ENCODE peak calls at places on chromosomes 4 and X, in nine cellular contexts. Q, N, Z, R, S, P, M, I and X are unnamed samples. For H3K4me1, the result is how much of the 10 kb centered on the place peaks cover.

GRCh38 chrX:56803849-56804681 is 75.0 kb downstream of the NBDY start:
- DNase-seq in Q (no peak), N (no peak), Z (no peak), R (peak), S (no peak), P (no peak), M (no peak), I (no peak), X (no peak)

GRCh38 chr4:118225521-118225920 is 127.3 kb downstream of the PRSS12 start:
- DNase-seq in Q (no peak), N (no peak), Z (no peak), R (no peak), S (no peak), P (no peak), M (no peak), I (no peak), X (no peak)

GRCh38 chr4:107757860-107758476 is 37.9 kb upstream of the PAPSS1 start:
- DNase-seq in Q (peak), N (peak), Z (no peak), R (peak), S (peak), P (no peak), M (no peak), I (peak), X (no peak)

GRCh38 chr4:57040510-57040909 is 61.8 kb downstream of the POLR2B start:
- DNase-seq in Q (no peak), N (no peak), Z (no peak), R (no peak), S (no peak), P (no peak), M (no peak), I (no peak), X (no peak)

GRCh38 chr4:11632488-11632887 is 203.8 kb upstream of the HS3ST1 start:
- DNase-seq in Q (no peak), N (no peak), Z (no peak), R (no peak), S (peak), P (peak), M (peak), I (no peak), X (no peak)

GRCh38 chr4:170083546-170083945 is 6.2 kb downstream of the AADAT start:
- DNase-seq in Q (no peak), N (no peak), Z (no peak), R (no peak), S (no peak), P (no peak), M (no peak), I (no peak), X (no peak)

GRCh38 chr4:14262221-14262620 is 634.7 kb upstream of the BOD1L1 start:
- DNase-seq in Q (no peak), N (no peak), Z (no peak), R (no peak), S (no peak), P (no peak), M (no peak), I (no peak), X (no peak)

GRCh38 chr4:28686618-28687017 is 1826.0 kb downstream of the STIM2 start:
- DNase-seq in Q (peak), N (peak), Z (peak), R (peak), S (peak), P (no peak), M (peak), I (peak), X (peak)

GRCh38 chr4:791201-791865 is 34.6 kb downstream of the CPLX1 start:
- DNase-seq in Q (no peak), N (no peak), Z (no peak), R (no peak), S (no peak), P (no peak), M (no peak), I (no peak), X (no peak)

GRCh38 chr4:112979881-112980421 is 69.5 kb upstream of the ANK2 start:
- DNase-seq in Q (no peak), N (no peak), Z (no peak), R (no peak), S (no peak), P (no peak), M (no peak), I (no peak), X (no peak)

GRCh38 chr4:69156913-69157312 is 57.6 kb downstream of the UGT2B11 start:
- DNase-seq in Q (no peak), N (no peak), Z (peak), R (peak), S (peak), P (no peak), M (peak), I (no peak), X (peak)

GRCh38 chr4:106266201-106266600 is 49.8 kb downstream of the TBCK start:
- DNase-seq in Q (peak), N (peak), Z (no peak), R (peak), S (peak), P (no peak), M (peak), I (peak), X (no peak)

GRCh38 chrX:153381684-153382532 is 19.2 kb downstream of the PNMA6E start:
- DNase-seq in Q (peak), N (peak), Z (no peak), R (peak), S (no peak), P (no peak), M (peak), I (peak), X (peak)

GRCh38 chr4:141630854-141631253 is 5.5 kb upstream of the IL15 start:
- DNase-seq in Q (no peak), N (no peak), Z (no peak), R (no peak), S (no peak), P (no peak), M (no peak), I (no peak), X (no peak)

GRCh38 chrX:132837971-132838370 is 120.5 kb downstream of the HS6ST2 start:
- DNase-seq in Q (no peak), N (no peak), Z (no peak), R (no peak), S (no peak), P (no peak), M (no peak), I (no peak), X (no peak)

GRCh38 chrX:22399793-22400192 is 127.1 kb downstream of the CBLL2 start:
- DNase-seq in Q (no peak), N (no peak), Z (no peak), R (peak), S (peak), P (peak), M (peak), I (no peak), X (no peak)

GRCh38 chr4:182555997-182556418 is 312.8 kb downstream of the TENM3 start:
- DNase-seq in Q (no peak), N (no peak), Z (peak), R (peak), S (no peak), P (peak), M (peak), I (no peak), X (peak)

GRCh38 chr4:29423836-29424721 is 1296.1 kb upstream of the PCDH7 start:
- DNase-seq in Q (no peak), N (no peak), Z (no peak), R (peak), S (peak), P (no peak), M (peak), I (peak), X (no peak)

GRCh38 chr4:174604198-174604597 is 81.9 kb upstream of the HPGD start:
- DNase-seq in Q (no peak), N (no peak), Z (no peak), R (peak), S (peak), P (peak), M (peak), I (no peak), X (no peak)

GRCh38 chr4:156992943-156993342 is 21.3 kb upstream of the PDGFC start:
- DNase-seq in Q (no peak), N (no peak), Z (no peak), R (peak), S (no peak), P (no peak), M (peak), I (no peak), X (no peak)

GRCh38 chrX:153970398-153971123 is 1.1 kb downstream of the HCFC1 start:
- DNase-seq in Q (peak), N (peak), Z (no peak), R (peak), S (peak), P (no peak), M (peak), I (peak), X (peak)

GRCh38 chr4:88630756-88631155 is 38.5 kb downstream of the HERC3 start:
- DNase-seq in Q (no peak), N (no peak), Z (no peak), R (peak), S (peak), P (no peak), M (peak), I (no peak), X (no peak)

GRCh38 chrX:44343412-44343942 is at the start of gene EFHC2:
- DNase-seq in Q (peak), N (no peak), Z (no peak), R (peak), S (peak), P (no peak), M (no peak), I (peak), X (no peak)

GRCh38 chr4:128519163-128519810 is 231.7 kb upstream of the PGRMC2 start:
- DNase-seq in Q (no peak), N (no peak), Z (no peak), R (peak), S (no peak), P (no peak), M (no peak), I (no peak), X (peak)

GRCh38 chr4:37635155-37635554 is 51.0 kb downstream of the RELL1 start:
- DNase-seq in Q (no peak), N (no peak), Z (no peak), R (no peak), S (no peak), P (no peak), M (no peak), I (no peak), X (no peak)

GRCh38 chrX:39821011-39821708 is 276.6 kb downstream of the BCOR start:
- DNase-seq in Q (peak), N (no peak), Z (no peak), R (peak), S (no peak), P (no peak), M (no peak), I (peak), X (no peak)

GRCh38 chrX:31449975-31450374 is 378.1 kb upstream of the FTHL17 start:
- DNase-seq in Q (no peak), N (no peak), Z (no peak), R (peak), S (no peak), P (no peak), M (no peak), I (no peak), X (no peak)

GRCh38 chrX:123172874-123173273 is 11.2 kb upstream of the GRIA3 start:
- DNase-seq in Q (no peak), N (no peak), Z (no peak), R (no peak), S (no peak), P (no peak), M (no peak), I (no peak), X (no peak)

GRCh38 chr4:2370597-2371320 is 47.7 kb downstream of the ZFYVE28 start:
- DNase-seq in Q (no peak), N (no peak), Z (no peak), R (no peak), S (no peak), P (no peak), M (no peak), I (no peak), X (no peak)

GRCh38 chr4:140102406-140102805 is 51.6 kb downstream of the MAML3 start:
- DNase-seq in Q (no peak), N (no peak), Z (no peak), R (peak), S (peak), P (peak), M (peak), I (no peak), X (no peak)
- H3K4me1 ChIP-seq in Q (under half), N (under half), Z (under half), R (under half), S (half or more), P (under half), M (under half), I (under half), X (under half)

GRCh38 chr4:121583396-121583795 is 113.4 kb downstream of the ANXA5 start:
- DNase-seq in Q (no peak), N (no peak), Z (no peak), R (no peak), S (no peak), P (no peak), M (no peak), I (no peak), X (no peak)

DNA sequence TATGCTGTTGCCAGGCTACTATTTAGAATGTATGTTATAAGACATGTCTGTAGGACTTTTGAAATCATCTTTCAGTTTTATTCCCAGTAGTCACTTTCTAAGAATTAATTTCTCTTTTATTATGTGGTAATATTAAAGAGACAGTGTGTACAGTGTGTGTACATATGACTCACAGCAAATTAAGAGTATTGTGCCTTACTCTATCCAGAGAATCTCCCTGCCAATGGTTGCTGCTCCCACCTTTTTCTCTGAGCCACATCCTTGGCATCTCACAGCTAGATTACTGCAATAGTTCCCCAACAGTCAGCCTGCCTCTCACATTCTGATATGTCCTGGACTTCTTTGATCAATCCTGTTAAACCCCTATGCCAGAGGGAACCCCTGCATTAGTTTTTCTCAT is 114.5 kb downstream of the ANXA5 start:
- DNase-seq in Q (no peak), N (no peak), Z (no peak), R (peak), S (no peak), P (no peak), M (peak), I (no peak), X (no peak)
- H3K4me1 ChIP-seq in Q (under half), N (under half), Z (under half), R (under half), S (under half), P (under half), M (under half), I (under half), X (under half)

GRCh38 chr4:184766421-184766820 is 32.5 kb upstream of the CENPU start:
- DNase-seq in Q (no peak), N (no peak), Z (no peak), R (no peak), S (no peak), P (no peak), M (no peak), I (no peak), X (no peak)

GRCh38 chr4:184765473-184766346 is 31.8 kb upstream of the CENPU start:
- DNase-seq in Q (peak), N (no peak), Z (no peak), R (no peak), S (no peak), P (no peak), M (no peak), I (no peak), X (no peak)

GRCh38 chr4:184764601-184765000 is 30.7 kb upstream of the CENPU start:
- DNase-seq in Q (no peak), N (no peak), Z (no peak), R (no peak), S (no peak), P (no peak), M (no peak), I (no peak), X (no peak)

GRCh38 chr4:184769285-184769825 is 35.5 kb upstream of the CENPU start:
- DNase-seq in Q (no peak), N (no peak), Z (no peak), R (no peak), S (no peak), P (no peak), M (no peak), I (no peak), X (no peak)

DNA sequence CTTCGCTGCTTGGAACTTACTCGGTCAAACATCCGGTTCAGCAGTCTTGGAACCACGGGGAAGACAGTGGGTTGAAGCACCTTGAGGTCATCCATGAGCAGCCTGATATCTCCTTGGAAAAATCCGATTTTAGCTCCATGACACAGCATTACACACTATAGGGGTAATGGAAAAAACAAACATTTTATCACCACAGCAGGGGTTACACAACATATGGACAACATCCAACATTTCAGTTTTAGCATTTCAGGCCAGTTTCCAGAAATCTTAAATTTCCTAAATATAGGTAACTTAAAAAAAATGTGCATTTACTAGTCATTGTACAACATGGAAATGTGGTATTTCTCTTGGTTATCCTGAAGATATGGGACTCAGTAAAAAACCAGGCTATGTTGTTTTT is 34.4 kb upstream of the CENPU start:
- DNase-seq in Q (no peak), N (no peak), Z (no peak), R (no peak), S (no peak), P (no peak), M (no peak), I (no peak), X (no peak)
- H3K4me1 ChIP-seq in Q (under half), N (under half), Z (under half), R (under half), S (under half), P (under half), M (under half), I (under half), X (under half)

DNA sequence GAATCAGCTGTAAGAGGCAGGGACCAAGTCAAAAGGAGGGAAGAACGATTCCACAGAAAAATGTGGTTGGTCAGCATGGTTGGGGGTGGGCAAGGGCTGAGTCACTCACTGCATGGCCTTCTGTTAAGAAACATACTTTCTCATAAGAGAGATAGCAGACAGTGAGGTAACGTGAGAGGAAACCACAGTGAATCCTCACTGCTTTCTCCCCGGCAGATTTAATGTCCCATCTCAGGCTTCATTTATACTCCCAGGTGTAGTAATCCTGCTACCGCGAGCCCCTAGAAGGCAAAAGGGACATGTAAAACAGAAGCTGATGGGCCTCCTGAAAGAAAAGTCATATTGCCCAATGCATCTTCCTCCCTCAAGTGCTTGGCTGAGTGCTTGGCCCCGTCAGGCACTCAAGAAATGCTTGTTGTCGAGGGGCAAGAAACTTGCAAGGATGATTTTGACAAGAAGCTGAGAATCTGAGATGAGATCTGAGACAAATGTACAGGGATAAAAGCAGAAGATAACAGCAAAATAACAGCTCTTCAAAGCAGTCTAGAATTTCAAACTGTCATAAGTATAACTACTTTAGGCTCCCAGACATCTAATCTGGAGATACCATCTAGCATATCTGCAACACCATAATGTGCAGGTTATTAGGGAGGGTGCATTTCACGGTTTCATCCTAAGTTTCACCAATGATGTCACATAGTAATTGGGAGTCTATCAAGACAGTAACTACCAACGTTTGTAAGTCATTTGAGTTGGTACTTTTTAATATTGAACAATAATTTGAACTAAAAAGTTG is 40.2 kb downstream of the SH3KBP1 start:
- DNase-seq in Q (no peak), N (no peak), Z (no peak), R (peak), S (peak), P (no peak), M (peak), I (no peak), X (peak)
- H3K4me1 ChIP-seq in Q (under half), N (half or more), Z (under half), R (under half), S (under half), P (under half), M (under half), I (under half), X (under half)

GRCh38 chr4:24574256-24574655 is 10.1 kb downstream of the DHX15 start:
- DNase-seq in Q (no peak), N (no peak), Z (no peak), R (no peak), S (no peak), P (no peak), M (no peak), I (no peak), X (no peak)
- H3K4me1 ChIP-seq in Q (under half), N (under half), Z (under half), R (under half), S (under half), P (under half), M (under half), I (under half), X (under half)

GRCh38 chr4:26936284-26937065 is 75.8 kb downstream of the STIM2 start:
- DNase-seq in Q (no peak), N (no peak), Z (no peak), R (no peak), S (no peak), P (no peak), M (no peak), I (no peak), X (peak)
- H3K4me1 ChIP-seq in Q (under half), N (under half), Z (under half), R (under half), S (under half), P (under half), M (under half), I (under half), X (under half)

GRCh38 chr4:125357675-125358074 is 42.9 kb downstream of the FAT4 start:
- DNase-seq in Q (no peak), N (no peak), Z (peak), R (no peak), S (no peak), P (no peak), M (no peak), I (no peak), X (no peak)
- H3K4me1 ChIP-seq in Q (under half), N (under half), Z (under half), R (under half), S (under half), P (under half), M (under half), I (under half), X (under half)